ENCODE peak calls at places on chromosomes 5 and 9, in seven cellular contexts. K is effector memory CD4-positive, alpha-beta T cell; A is GM12865; M is left ventricle myocardium inferior; B is NCI-H1092; H is NCI-H748 treated with DMSO at 0.1 percent for 48 hours; E is activated CD4-positive, alpha-beta T cell treated with anti-CD3 and anti-CD28 coated beads, Interleukin-2, amount 50 U/mL, for 24 hours. W is an unnamed sample.

GRCh38 chr9:18791074-18791473 is 241.9 kb downstream of the SAXO1 start:
- DNase-seq in M (no peak), H (no peak), K (no peak), E (no peak), A (peak), B (no peak), W (no peak)

GRCh38 chr9:113574381-113575262 is 111.1 kb downstream of the RGS3 start:
- DNase-seq in K (no peak), E (no peak), M (peak), B (no peak), A (peak), H (no peak), W (no peak)

GRCh38 chr5:17359451-17359965 is 138.5 kb upstream of the TAF11L2 start:
- DNase-seq in A (no peak), B (no peak), M (no peak), E (no peak), H (no peak), K (no peak), W (no peak)

GRCh38 chr5:102481044-102481715 is 17.6 kb downstream of the SLCO6A1 start:
- DNase-seq in M (no peak), A (no peak), B (no peak), K (no peak), E (no peak), H (peak), W (no peak)

GRCh38 chr5:20050262-20050661 is 62.3 kb upstream of the CDH18 start:
- DNase-seq in M (no peak), B (no peak), H (no peak), A (no peak), K (no peak), E (no peak), W (no peak)

GRCh38 chr5:179699640-179700298 is 1.0 kb downstream of the CANX start:
- DNase-seq in H (peak), M (no peak), E (peak), K (no peak), B (no peak), A (peak), W (no peak)

GRCh38 chr9:126507318-126508109 is 106.2 kb upstream of the LMX1B start:
- DNase-seq in B (no peak), K (no peak), M (no peak), E (no peak), A (no peak), H (no peak), W (no peak)

GRCh38 chr9:126411225-126411947 is 84.8 kb downstream of the MVB12B start:
- DNase-seq in M (no peak), E (peak), B (no peak), K (no peak), H (no peak), A (peak), W (peak)

GRCh38 chr9:126592461-126592860 is 21.3 kb upstream of the LMX1B start:
- DNase-seq in A (no peak), B (no peak), K (no peak), H (no peak), E (no peak), M (no peak), W (no peak)

GRCh38 chr5:178364326-178364675 is 131.7 kb upstream of the PHYKPL start:
- DNase-seq in M (no peak), E (no peak), A (no peak), H (no peak), B (no peak), K (no peak), W (no peak)

GRCh38 chr5:156327306-156327705 is 342 bp downstream of the SGCD start:
- DNase-seq in H (no peak), M (no peak), B (no peak), K (no peak), A (no peak), E (no peak), W (no peak)